ENCODE peak calls at places on chromosomes 13 and 19, in nine cellular contexts. One of them, this sample, is unnamed.
A peak's percentile ranks its signal among the peaks of the same experiment; 100 is the strongest.

GRCh38 chr19:3642987-3643386 is 16.4 kb upstream of the CACTIN start:
- DNase-seq in amniotic stem cell: no peak
- DNase-seq in ovary: no peak
- DNase-seq in adrenal gland: no peak
- DNase-seq in LHCN-M2: no peak
- DNase-seq in activated T-cell treated with anti-CD3 and anti-CD28 coated beads, Interleukin-2, amount 50 U/mL, for 4 hours: no peak
- DNase-seq in gastrocnemius medialis: no peak
- DNase-seq in islet precursor cell: peak; percentile 70
- DNase-seq in NCI-H748 treated with DMSO at 0.1 percent for 48 hours: no peak
- DNase-seq in this sample: no peak

GRCh38 chr19:50926144-50926543 is 14.9 kb upstream of the KLK4 start:
- DNase-seq in amniotic stem cell: no peak
- DNase-seq in ovary: no peak
- DNase-seq in adrenal gland: no peak
- DNase-seq in LHCN-M2: no peak
- DNase-seq in activated T-cell treated with anti-CD3 and anti-CD28 coated beads, Interleukin-2, amount 50 U/mL, for 4 hours: no peak
- DNase-seq in gastrocnemius medialis: no peak
- DNase-seq in islet precursor cell: no peak
- DNase-seq in NCI-H748 treated with DMSO at 0.1 percent for 48 hours: no peak
- DNase-seq in this sample: no peak

GRCh38 chr13:59755647-59756290 is 408.0 kb downstream of the DIAPH3 start:
- DNase-seq in amniotic stem cell: no peak
- DNase-seq in ovary: no peak
- DNase-seq in adrenal gland: no peak
- DNase-seq in LHCN-M2: no peak
- DNase-seq in activated T-cell treated with anti-CD3 and anti-CD28 coated beads, Interleukin-2, amount 50 U/mL, for 4 hours: no peak
- DNase-seq in gastrocnemius medialis: no peak
- DNase-seq in islet precursor cell: no peak
- DNase-seq in NCI-H748 treated with DMSO at 0.1 percent for 48 hours: no peak
- DNase-seq in this sample: no peak

GRCh38 chr19:5170329-5170745 is 170.3 kb downstream of the PTPRS start:
- DNase-seq in amniotic stem cell: no peak
- DNase-seq in ovary: no peak
- DNase-seq in adrenal gland: no peak
- DNase-seq in LHCN-M2: peak; percentile 17
- DNase-seq in activated T-cell treated with anti-CD3 and anti-CD28 coated beads, Interleukin-2, amount 50 U/mL, for 4 hours: peak; percentile 51
- DNase-seq in gastrocnemius medialis: no peak
- DNase-seq in islet precursor cell: no peak
- DNase-seq in NCI-H748 treated with DMSO at 0.1 percent for 48 hours: no peak
- DNase-seq in this sample: no peak

GRCh38 chr13:40116008-40116407 is 460.5 kb downstream of the COG6 start:
- DNase-seq in amniotic stem cell: no peak
- DNase-seq in ovary: peak; percentile 47
- DNase-seq in adrenal gland: peak; percentile 33
- DNase-seq in LHCN-M2: peak; percentile 90
- DNase-seq in activated T-cell treated with anti-CD3 and anti-CD28 coated beads, Interleukin-2, amount 50 U/mL, for 4 hours: peak; percentile 21
- DNase-seq in gastrocnemius medialis: no peak
- DNase-seq in islet precursor cell: peak; percentile 65
- DNase-seq in NCI-H748 treated with DMSO at 0.1 percent for 48 hours: no peak
- DNase-seq in this sample: peak; percentile 77

GRCh38 chr13:21076265-21076653 is 14.9 kb upstream of the LATS2 start:
- DNase-seq in amniotic stem cell: no peak
- DNase-seq in ovary: no peak
- DNase-seq in adrenal gland: no peak
- DNase-seq in LHCN-M2: no peak
- DNase-seq in activated T-cell treated with anti-CD3 and anti-CD28 coated beads, Interleukin-2, amount 50 U/mL, for 4 hours: no peak
- DNase-seq in gastrocnemius medialis: no peak
- DNase-seq in islet precursor cell: no peak
- DNase-seq in NCI-H748 treated with DMSO at 0.1 percent for 48 hours: no peak
- DNase-seq in this sample: no peak

GRCh38 chr19:48844472-48844871 is 8.2 kb upstream of the HSD17B14 start:
- DNase-seq in amniotic stem cell: no peak
- DNase-seq in ovary: no peak
- DNase-seq in adrenal gland: no peak
- DNase-seq in LHCN-M2: peak; percentile 66
- DNase-seq in activated T-cell treated with anti-CD3 and anti-CD28 coated beads, Interleukin-2, amount 50 U/mL, for 4 hours: no peak
- DNase-seq in gastrocnemius medialis: no peak
- DNase-seq in islet precursor cell: peak; percentile 67
- DNase-seq in NCI-H748 treated with DMSO at 0.1 percent for 48 hours: no peak
- DNase-seq in this sample: no peak

GRCh38 chr19:5880604-5881078 is 10.3 kb upstream of the FUT5 start:
- DNase-seq in amniotic stem cell: no peak
- DNase-seq in ovary: peak; percentile 67
- DNase-seq in adrenal gland: no peak
- DNase-seq in LHCN-M2: no peak
- DNase-seq in activated T-cell treated with anti-CD3 and anti-CD28 coated beads, Interleukin-2, amount 50 U/mL, for 4 hours: no peak
- DNase-seq in gastrocnemius medialis: peak; percentile 12
- DNase-seq in islet precursor cell: peak; percentile 72
- DNase-seq in NCI-H748 treated with DMSO at 0.1 percent for 48 hours: no peak
- DNase-seq in this sample: peak; percentile 71

GRCh38 chr19:20928371-20928770 is 5.3 kb downstream of the ZNF85 start:
- DNase-seq in amniotic stem cell: no peak
- DNase-seq in ovary: no peak
- DNase-seq in adrenal gland: no peak
- DNase-seq in LHCN-M2: peak; percentile 94
- DNase-seq in activated T-cell treated with anti-CD3 and anti-CD28 coated beads, Interleukin-2, amount 50 U/mL, for 4 hours: no peak
- DNase-seq in gastrocnemius medialis: no peak
- DNase-seq in islet precursor cell: no peak
- DNase-seq in NCI-H748 treated with DMSO at 0.1 percent for 48 hours: no peak
- DNase-seq in this sample: peak; percentile 93

GRCh38 chr19:13999085-13999484 is 7.0 kb downstream of the RFX1 start:
- DNase-seq in amniotic stem cell: no peak
- DNase-seq in ovary: no peak
- DNase-seq in adrenal gland: no peak
- DNase-seq in LHCN-M2: no peak
- DNase-seq in activated T-cell treated with anti-CD3 and anti-CD28 coated beads, Interleukin-2, amount 50 U/mL, for 4 hours: no peak
- DNase-seq in gastrocnemius medialis: no peak
- DNase-seq in islet precursor cell: no peak
- DNase-seq in NCI-H748 treated with DMSO at 0.1 percent for 48 hours: no peak
- DNase-seq in this sample: no peak

GRCh38 chr19:56956503-56957226 is 116.1 kb upstream of the PEG3 start:
- DNase-seq in amniotic stem cell: no peak
- DNase-seq in ovary: no peak
- DNase-seq in adrenal gland: no peak
- DNase-seq in LHCN-M2: no peak
- DNase-seq in activated T-cell treated with anti-CD3 and anti-CD28 coated beads, Interleukin-2, amount 50 U/mL, for 4 hours: no peak
- DNase-seq in gastrocnemius medialis: no peak
- DNase-seq in islet precursor cell: no peak
- DNase-seq in NCI-H748 treated with DMSO at 0.1 percent for 48 hours: no peak
- DNase-seq in this sample: no peak

GRCh38 chr13:54934121-54934520 is 1905.5 kb downstream of the OLFM4 start:
- DNase-seq in amniotic stem cell: no peak
- DNase-seq in ovary: no peak
- DNase-seq in adrenal gland: no peak
- DNase-seq in LHCN-M2: no peak
- DNase-seq in activated T-cell treated with anti-CD3 and anti-CD28 coated beads, Interleukin-2, amount 50 U/mL, for 4 hours: no peak
- DNase-seq in gastrocnemius medialis: no peak
- DNase-seq in islet precursor cell: no peak
- DNase-seq in NCI-H748 treated with DMSO at 0.1 percent for 48 hours: no peak
- DNase-seq in this sample: no peak

GRCh38 chr13:76398426-76398825 is 487.8 kb downstream of the KCTD12 start:
- DNase-seq in amniotic stem cell: no peak
- DNase-seq in ovary: no peak
- DNase-seq in adrenal gland: no peak
- DNase-seq in LHCN-M2: peak; percentile 91
- DNase-seq in activated T-cell treated with anti-CD3 and anti-CD28 coated beads, Interleukin-2, amount 50 U/mL, for 4 hours: no peak
- DNase-seq in gastrocnemius medialis: no peak
- DNase-seq in islet precursor cell: no peak
- DNase-seq in NCI-H748 treated with DMSO at 0.1 percent for 48 hours: no peak
- DNase-seq in this sample: peak; percentile 64

GRCh38 chr19:20503536-20503935 is 62.0 kb downstream of the ZNF737 start:
- DNase-seq in amniotic stem cell: no peak
- DNase-seq in ovary: no peak
- DNase-seq in adrenal gland: peak; percentile 52
- DNase-seq in LHCN-M2: peak; percentile 41
- DNase-seq in activated T-cell treated with anti-CD3 and anti-CD28 coated beads, Interleukin-2, amount 50 U/mL, for 4 hours: no peak
- DNase-seq in gastrocnemius medialis: no peak
- DNase-seq in islet precursor cell: no peak
- DNase-seq in NCI-H748 treated with DMSO at 0.1 percent for 48 hours: no peak
- DNase-seq in this sample: peak; percentile 24

GRCh38 chr19:43789029-43789428 is 8.3 kb upstream of the KCNN4 start:
- DNase-seq in amniotic stem cell: peak; percentile 15
- DNase-seq in ovary: no peak
- DNase-seq in adrenal gland: no peak
- DNase-seq in LHCN-M2: peak; percentile 46
- DNase-seq in activated T-cell treated with anti-CD3 and anti-CD28 coated beads, Interleukin-2, amount 50 U/mL, for 4 hours: no peak
- DNase-seq in gastrocnemius medialis: no peak
- DNase-seq in islet precursor cell: peak; percentile 61
- DNase-seq in NCI-H748 treated with DMSO at 0.1 percent for 48 hours: no peak
- DNase-seq in this sample: peak; percentile 69

GRCh38 chr13:27922974-27923612 is 3.3 kb downstream of the PDX1 start:
- DNase-seq in amniotic stem cell: no peak
- DNase-seq in ovary: no peak
- DNase-seq in adrenal gland: no peak
- DNase-seq in LHCN-M2: no peak
- DNase-seq in activated T-cell treated with anti-CD3 and anti-CD28 coated beads, Interleukin-2, amount 50 U/mL, for 4 hours: no peak
- DNase-seq in gastrocnemius medialis: no peak
- DNase-seq in islet precursor cell: no peak
- DNase-seq in NCI-H748 treated with DMSO at 0.1 percent for 48 hours: no peak
- DNase-seq in this sample: no peak

GRCh38 chr19:33096005-33096404 is 15.0 kb downstream of the GPATCH1 start:
- DNase-seq in amniotic stem cell: no peak
- DNase-seq in ovary: no peak
- DNase-seq in adrenal gland: no peak
- DNase-seq in LHCN-M2: no peak
- DNase-seq in activated T-cell treated with anti-CD3 and anti-CD28 coated beads, Interleukin-2, amount 50 U/mL, for 4 hours: no peak
- DNase-seq in gastrocnemius medialis: no peak
- DNase-seq in islet precursor cell: no peak
- DNase-seq in NCI-H748 treated with DMSO at 0.1 percent for 48 hours: no peak
- DNase-seq in this sample: no peak

GRCh38 chr13:52449323-52450011 is 967 bp downstream of the VPS36 start:
- DNase-seq in amniotic stem cell: no peak
- DNase-seq in ovary: no peak
- DNase-seq in adrenal gland: no peak
- DNase-seq in LHCN-M2: no peak
- DNase-seq in activated T-cell treated with anti-CD3 and anti-CD28 coated beads, Interleukin-2, amount 50 U/mL, for 4 hours: no peak
- DNase-seq in gastrocnemius medialis: no peak
- DNase-seq in islet precursor cell: no peak
- DNase-seq in NCI-H748 treated with DMSO at 0.1 percent for 48 hours: no peak
- DNase-seq in this sample: no peak

GRCh38 chr13:31639443-31640163 is 99.7 kb upstream of the RXFP2 start:
- DNase-seq in amniotic stem cell: no peak
- DNase-seq in ovary: no peak
- DNase-seq in adrenal gland: no peak
- DNase-seq in LHCN-M2: peak; percentile 44
- DNase-seq in activated T-cell treated with anti-CD3 and anti-CD28 coated beads, Interleukin-2, amount 50 U/mL, for 4 hours: no peak
- DNase-seq in gastrocnemius medialis: no peak
- DNase-seq in islet precursor cell: no peak
- DNase-seq in NCI-H748 treated with DMSO at 0.1 percent for 48 hours: no peak
- DNase-seq in this sample: peak; percentile 16